ENCODE peak calls at places on chromosomes 7 and 10, in six cellular contexts. One of them, this sample, is unnamed.

GRCh38 chr10:43199684-43200537 is 61.7 kb downstream of the CSGALNACT2 start:
- DNase-seq in WERI-Rb-1: no peak
- DNase-seq in PC-3: no peak
- DNase-seq in endodermal cell: peak; percentile 31
- DNase-seq in esophagus squamous epithelium: no peak
- DNase-seq in transverse colon: no peak
- DNase-seq in this sample: no peak

GRCh38 chr10:88347597-88348304 is 235.4 kb downstream of the RNLS start:
- DNase-seq in WERI-Rb-1: no peak
- DNase-seq in PC-3: no peak
- DNase-seq in endodermal cell: no peak
- DNase-seq in esophagus squamous epithelium: no peak
- DNase-seq in transverse colon: no peak
- DNase-seq in this sample: no peak

GRCh38 chr7:156635529-156636385 is 4.8 kb upstream of the RNF32 start:
- DNase-seq in WERI-Rb-1: no peak
- DNase-seq in PC-3: no peak
- DNase-seq in endodermal cell: no peak
- DNase-seq in esophagus squamous epithelium: no peak
- DNase-seq in transverse colon: no peak
- DNase-seq in this sample: no peak

GRCh38 chr7:133514551-133514950 is 261.7 kb downstream of the EXOC4 start:
- DNase-seq in WERI-Rb-1: no peak
- DNase-seq in PC-3: no peak
- DNase-seq in endodermal cell: no peak
- DNase-seq in esophagus squamous epithelium: no peak
- DNase-seq in transverse colon: no peak
- DNase-seq in this sample: no peak

GRCh38 chr7:139860090-139860773 is 31.2 kb downstream of the TBXAS1 start:
- DNase-seq in WERI-Rb-1: no peak
- DNase-seq in PC-3: no peak
- DNase-seq in endodermal cell: no peak
- DNase-seq in esophagus squamous epithelium: no peak
- DNase-seq in transverse colon: peak; percentile 39
- DNase-seq in this sample: no peak

GRCh38 chr10:70940834-70941568 is 52.6 kb upstream of the PCBD1 start:
- DNase-seq in WERI-Rb-1: peak; percentile 93
- DNase-seq in PC-3: peak; percentile 37
- DNase-seq in endodermal cell: no peak
- DNase-seq in esophagus squamous epithelium: no peak
- DNase-seq in transverse colon: no peak
- DNase-seq in this sample: no peak

GRCh38 chr7:137017221-137017620 is 148.8 kb downstream of the CHRM2 start:
- DNase-seq in WERI-Rb-1: no peak
- DNase-seq in PC-3: peak; percentile 14
- DNase-seq in endodermal cell: no peak
- DNase-seq in esophagus squamous epithelium: no peak
- DNase-seq in transverse colon: no peak
- DNase-seq in this sample: no peak

GRCh38 chr7:79782256-79782655 is 328.8 kb upstream of the MAGI2 start:
- DNase-seq in WERI-Rb-1: no peak
- DNase-seq in PC-3: no peak
- DNase-seq in endodermal cell: no peak
- DNase-seq in esophagus squamous epithelium: no peak
- DNase-seq in transverse colon: no peak
- DNase-seq in this sample: no peak

GRCh38 chr7:137801003-137801402 is 45.8 kb downstream of the DGKI start:
- DNase-seq in WERI-Rb-1: no peak
- DNase-seq in PC-3: peak; percentile 28
- DNase-seq in endodermal cell: no peak
- DNase-seq in esophagus squamous epithelium: no peak
- DNase-seq in transverse colon: no peak
- DNase-seq in this sample: no peak

GRCh38 chr10:30722956-30723355 is 93.4 kb upstream of the LYZL2 start:
- DNase-seq in WERI-Rb-1: no peak
- DNase-seq in PC-3: no peak
- DNase-seq in endodermal cell: peak; percentile 33
- DNase-seq in esophagus squamous epithelium: no peak
- DNase-seq in transverse colon: no peak
- DNase-seq in this sample: no peak

GRCh38 chr10:30725661-30726060 is 96.1 kb upstream of the LYZL2 start:
- DNase-seq in WERI-Rb-1: no peak
- DNase-seq in PC-3: no peak
- DNase-seq in endodermal cell: no peak
- DNase-seq in esophagus squamous epithelium: no peak
- DNase-seq in transverse colon: no peak
- DNase-seq in this sample: no peak

GRCh38 chr10:30727524-30727923 is 98.0 kb upstream of the LYZL2 start:
- DNase-seq in WERI-Rb-1: no peak
- DNase-seq in PC-3: peak; percentile 6
- DNase-seq in endodermal cell: no peak
- DNase-seq in esophagus squamous epithelium: no peak
- DNase-seq in transverse colon: no peak
- DNase-seq in this sample: peak; percentile 35

GRCh38 chr10:30728127-30728526 is 98.6 kb upstream of the LYZL2 start:
- DNase-seq in WERI-Rb-1: no peak
- DNase-seq in PC-3: no peak
- DNase-seq in endodermal cell: no peak
- DNase-seq in esophagus squamous epithelium: no peak
- DNase-seq in transverse colon: no peak
- DNase-seq in this sample: no peak

GRCh38 chr10:30724296-30724695 is 94.7 kb upstream of the LYZL2 start:
- DNase-seq in WERI-Rb-1: no peak
- DNase-seq in PC-3: no peak
- DNase-seq in endodermal cell: no peak
- DNase-seq in esophagus squamous epithelium: no peak
- DNase-seq in transverse colon: no peak
- DNase-seq in this sample: no peak
- TF ChIP-seq CTCF in WERI-Rb-1: no peak
- TF ChIP-seq CTCF in PC-3: no peak
- TF ChIP-seq CTCF in endodermal cell: no peak
- TF ChIP-seq CTCF in esophagus squamous epithelium: no peak
- TF ChIP-seq CTCF in transverse colon: no peak
- TF ChIP-seq CTCF in this sample: no peak

GRCh38 chr7:63054191-63054661 is 944.4 kb upstream of the ZNF722 start:
- DNase-seq in WERI-Rb-1: no peak
- DNase-seq in PC-3: no peak
- DNase-seq in endodermal cell: no peak
- DNase-seq in esophagus squamous epithelium: no peak
- DNase-seq in transverse colon: no peak
- DNase-seq in this sample: no peak

GRCh38 chr7:63057265-63057664 is 941.4 kb upstream of the ZNF722 start:
- DNase-seq in WERI-Rb-1: no peak
- DNase-seq in PC-3: no peak
- DNase-seq in endodermal cell: no peak
- DNase-seq in esophagus squamous epithelium: no peak
- DNase-seq in transverse colon: no peak
- DNase-seq in this sample: no peak
- H3K9me3 ChIP-seq in WERI-Rb-1: peaks cover 9% of the 10 kb centered on the region
- H3K9me3 ChIP-seq in PC-3: no peaks in the 10 kb centered on the region
- H3K9me3 ChIP-seq in endodermal cell: peaks cover 47% of the 10 kb centered on the region
- H3K9me3 ChIP-seq in esophagus squamous epithelium: peaks cover 72% of the 10 kb centered on the region
- H3K9me3 ChIP-seq in transverse colon: peaks cover 12% of the 10 kb centered on the region
- H3K9me3 ChIP-seq in this sample: no peaks in the 10 kb centered on the region

DNA sequence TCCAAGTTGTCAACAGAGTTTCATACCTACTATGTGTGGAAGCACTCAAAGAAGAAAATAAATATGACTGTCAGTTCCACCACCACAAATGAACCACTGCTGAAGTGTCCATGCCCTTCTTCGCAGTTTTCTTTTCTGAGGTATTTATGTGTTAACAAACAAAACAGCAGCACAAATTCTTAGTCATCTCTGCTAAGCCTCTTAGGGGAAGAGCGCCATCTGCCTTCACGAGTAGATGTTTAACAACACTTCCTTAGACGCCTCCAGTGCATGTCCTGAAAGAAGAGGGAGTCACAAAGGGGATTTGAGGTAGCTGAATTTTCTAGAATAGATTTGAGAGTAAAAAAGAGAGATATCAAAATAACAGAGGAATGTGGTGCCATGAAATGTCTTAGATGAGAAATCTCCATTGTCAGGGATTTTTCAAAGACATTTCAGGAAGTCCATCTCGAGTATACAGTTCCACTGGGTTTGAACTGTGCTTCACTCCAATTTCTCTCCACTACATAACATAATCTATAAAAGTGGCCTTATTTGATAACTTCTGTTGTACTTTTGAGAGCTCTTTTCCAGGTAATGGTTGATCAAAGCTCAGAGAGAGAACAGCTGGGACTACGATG is 775.3 kb upstream of the POM121L12 start:
- DNase-seq in WERI-Rb-1: peak; percentile 46
- DNase-seq in PC-3: peak; percentile 32
- DNase-seq in endodermal cell: peak; percentile 66
- DNase-seq in esophagus squamous epithelium: no peak
- DNase-seq in transverse colon: no peak
- DNase-seq in this sample: peak; percentile 11
- TF ChIP-seq CTCF in WERI-Rb-1: peak; percentile 47
- TF ChIP-seq CTCF in PC-3: peak; percentile 47
- TF ChIP-seq CTCF in endodermal cell: peak; percentile 79
- TF ChIP-seq CTCF in esophagus squamous epithelium: no peak
- TF ChIP-seq CTCF in transverse colon: no peak
- TF ChIP-seq CTCF in this sample: peak; percentile 22

GRCh38 chr10:63896992-63897391 is 375.8 kb downstream of the REEP3 start:
- DNase-seq in WERI-Rb-1: no peak
- DNase-seq in PC-3: peak; percentile 55
- DNase-seq in endodermal cell: no peak
- DNase-seq in esophagus squamous epithelium: no peak
- DNase-seq in transverse colon: no peak
- DNase-seq in this sample: no peak
- H3K9me3 ChIP-seq in WERI-Rb-1: no peaks in the 10 kb centered on the region
- H3K9me3 ChIP-seq in PC-3: no peaks in the 10 kb centered on the region
- H3K9me3 ChIP-seq in endodermal cell: no peaks in the 10 kb centered on the region
- H3K9me3 ChIP-seq in esophagus squamous epithelium: no peaks in the 10 kb centered on the region
- H3K9me3 ChIP-seq in transverse colon: no peaks in the 10 kb centered on the region
- H3K9me3 ChIP-seq in this sample: no peaks in the 10 kb centered on the region

DNA sequence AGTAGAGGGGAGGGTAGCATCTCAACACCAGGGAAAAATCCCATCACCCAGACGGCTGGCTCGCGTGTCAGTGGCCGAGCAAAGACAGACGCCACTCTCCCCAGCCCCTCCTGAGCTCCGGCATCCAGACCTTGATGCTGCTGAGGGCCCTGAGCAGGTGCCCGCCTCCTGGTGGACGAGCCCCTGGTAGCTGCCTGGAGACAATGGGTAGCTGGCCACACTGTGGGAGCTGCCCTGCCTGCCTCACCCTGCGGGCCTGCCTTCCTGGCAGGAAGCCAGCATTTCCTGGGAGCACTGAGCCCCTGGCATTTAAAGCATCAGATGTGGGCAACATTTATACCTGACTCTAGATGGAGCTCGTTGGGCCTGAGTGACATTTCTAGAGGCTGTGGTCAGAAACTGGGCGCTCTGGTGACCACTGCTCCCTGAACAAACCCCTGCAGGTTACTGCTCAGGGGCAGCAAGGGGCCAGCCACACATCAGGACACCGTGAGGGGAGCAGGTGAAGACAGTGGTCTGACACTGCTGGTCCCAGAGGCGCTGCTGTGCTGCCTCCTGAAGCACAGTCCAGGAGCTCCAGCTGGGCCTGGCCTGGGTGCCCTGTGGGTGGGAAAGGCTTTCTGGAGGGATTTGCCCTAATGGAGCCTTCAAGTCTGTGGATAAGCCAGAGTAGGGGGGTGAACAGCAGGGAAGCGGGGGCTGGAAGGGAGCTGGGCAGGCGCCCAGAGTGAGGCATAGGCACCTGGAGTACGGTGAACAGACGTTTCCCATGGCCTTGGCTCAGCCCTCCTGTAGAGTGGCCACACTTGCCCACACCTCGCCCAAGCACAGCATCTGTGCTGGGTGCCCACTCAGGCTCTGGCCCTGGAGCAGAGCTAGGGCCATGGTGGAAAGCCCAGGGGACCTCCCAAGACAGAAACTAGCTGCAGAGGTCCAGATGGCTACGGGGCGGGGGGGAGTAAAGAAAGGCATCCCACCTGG is 138.7 kb downstream of the MAPK8 start:
- DNase-seq in WERI-Rb-1: peak; percentile 92
- DNase-seq in PC-3: peak; percentile 59
- DNase-seq in endodermal cell: peak; percentile 82
- DNase-seq in esophagus squamous epithelium: no peak
- DNase-seq in transverse colon: no peak
- DNase-seq in this sample: peak; percentile 38
- TF ChIP-seq CTCF in WERI-Rb-1: peak; percentile 28
- TF ChIP-seq CTCF in PC-3: no peak
- TF ChIP-seq CTCF in endodermal cell: peak; percentile 56
- TF ChIP-seq CTCF in esophagus squamous epithelium: no peak
- TF ChIP-seq CTCF in transverse colon: no peak
- TF ChIP-seq CTCF in this sample: no peak

GRCh38 chr10:47316131-47316530 is 6.1 kb upstream of the GDF2 start:
- DNase-seq in WERI-Rb-1: no peak
- DNase-seq in PC-3: no peak
- DNase-seq in endodermal cell: no peak
- DNase-seq in esophagus squamous epithelium: no peak
- DNase-seq in transverse colon: no peak
- DNase-seq in this sample: no peak

GRCh38 chr10:47319798-47320197 is 2.5 kb upstream of the GDF2 start:
- DNase-seq in WERI-Rb-1: no peak
- DNase-seq in PC-3: no peak
- DNase-seq in endodermal cell: no peak
- DNase-seq in esophagus squamous epithelium: no peak
- DNase-seq in transverse colon: no peak
- DNase-seq in this sample: no peak

GRCh38 chr10:47317251-47317650 is 5.0 kb upstream of the GDF2 start:
- DNase-seq in WERI-Rb-1: no peak
- DNase-seq in PC-3: no peak
- DNase-seq in endodermal cell: no peak
- DNase-seq in esophagus squamous epithelium: no peak
- DNase-seq in transverse colon: no peak
- DNase-seq in this sample: no peak

GRCh38 chr10:47321521-47322195 is 596 bp upstream of the GDF2 start:
- DNase-seq in WERI-Rb-1: no peak
- DNase-seq in PC-3: no peak
- DNase-seq in endodermal cell: no peak
- DNase-seq in esophagus squamous epithelium: no peak
- DNase-seq in transverse colon: no peak
- DNase-seq in this sample: peak; percentile 13

DNA sequence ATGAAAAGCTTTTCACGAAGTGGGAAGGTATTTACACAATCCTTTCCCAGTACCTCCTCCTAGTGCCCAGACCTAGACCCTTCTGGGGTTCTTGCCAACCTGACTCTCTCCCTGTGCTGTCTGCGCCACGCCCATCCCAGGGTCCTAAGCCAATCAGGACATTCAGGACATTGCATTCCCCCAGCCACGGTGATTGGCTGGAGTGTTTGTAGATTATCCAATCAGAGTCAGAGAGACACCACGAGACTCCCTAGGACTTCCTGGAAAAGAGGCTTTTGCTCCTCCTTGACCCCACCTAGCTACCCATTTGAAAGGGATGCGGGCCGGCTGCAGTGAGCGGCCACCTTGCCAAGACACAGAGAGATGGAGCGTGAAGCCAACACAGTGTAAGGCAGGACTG is 3.5 kb upstream of the GDF2 start:
- DNase-seq in WERI-Rb-1: no peak
- DNase-seq in PC-3: peak; percentile 20
- DNase-seq in endodermal cell: peak; percentile 69
- DNase-seq in esophagus squamous epithelium: no peak
- DNase-seq in transverse colon: no peak
- DNase-seq in this sample: peak; percentile 38
- H3K9me3 ChIP-seq in WERI-Rb-1: no peaks in the 10 kb centered on the region
- H3K9me3 ChIP-seq in PC-3: no peaks in the 10 kb centered on the region
- H3K9me3 ChIP-seq in endodermal cell: no peaks in the 10 kb centered on the region
- H3K9me3 ChIP-seq in esophagus squamous epithelium: no peaks in the 10 kb centered on the region
- H3K9me3 ChIP-seq in transverse colon: no peaks in the 10 kb centered on the region
- H3K9me3 ChIP-seq in this sample: peaks cover 3% of the 10 kb centered on the region